ENCODE peak calls at places on chromosomes 12 and 14, in four cellular contexts. One of them, this sample, is unnamed.

GRCh38 chr12:32809196-32809595 is 53.5 kb upstream of the YARS2 start:
- DNase-seq in nephron progenitor cell: no peak
- DNase-seq in mesenteric fat pad: no peak
- DNase-seq in tibial artery: no peak
- DNase-seq in this sample: no peak

GRCh38 chr12:77968571-77968970 is 137.9 kb downstream of the NAV3 start:
- DNase-seq in nephron progenitor cell: no peak
- DNase-seq in tibial artery: no peak
- DNase-seq in mesenteric fat pad: no peak
- DNase-seq in this sample: no peak

GRCh38 chr12:8644345-8645248 is 18.0 kb downstream of the MFAP5 start:
- DNase-seq in nephron progenitor cell: no peak
- DNase-seq in mesenteric fat pad: no peak
- DNase-seq in tibial artery: no peak
- DNase-seq in this sample: no peak

GRCh38 chr12:107400686-107401447 is 284.7 kb upstream of the PWP1 start:
- DNase-seq in tibial artery: peak
- DNase-seq in nephron progenitor cell: no peak
- DNase-seq in mesenteric fat pad: no peak
- DNase-seq in this sample: no peak

GRCh38 chr12:46915861-46916260 is 90.1 kb upstream of the SLC38A4 start:
- DNase-seq in mesenteric fat pad: no peak
- DNase-seq in tibial artery: no peak
- DNase-seq in nephron progenitor cell: peak
- DNase-seq in this sample: no peak

GRCh38 chr12:96219700-96220206 is 25.6 kb downstream of the ELK3 start:
- DNase-seq in nephron progenitor cell: no peak
- DNase-seq in mesenteric fat pad: no peak
- DNase-seq in tibial artery: no peak
- DNase-seq in this sample: no peak

GRCh38 chr14:21104448-21105060 is 3.7 kb downstream of the TMEM253 start:
- DNase-seq in nephron progenitor cell: peak
- DNase-seq in tibial artery: peak
- DNase-seq in mesenteric fat pad: no peak
- DNase-seq in this sample: peak

GRCh38 chr14:94933411-94933964 is 163.6 kb upstream of the GSC start:
- DNase-seq in mesenteric fat pad: no peak
- DNase-seq in nephron progenitor cell: no peak
- DNase-seq in tibial artery: no peak
- DNase-seq in this sample: no peak

GRCh38 chr12:6915023-6915788 is 826 bp downstream of the ENO2 start:
- DNase-seq in nephron progenitor cell: peak
- DNase-seq in mesenteric fat pad: no peak
- DNase-seq in tibial artery: no peak
- DNase-seq in this sample: peak

GRCh38 chr12:46798056-46798455 is 27.7 kb downstream of the SLC38A4 start:
- DNase-seq in nephron progenitor cell: no peak
- DNase-seq in tibial artery: no peak
- DNase-seq in mesenteric fat pad: no peak
- DNase-seq in this sample: no peak

GRCh38 chr14:91910201-91910600 is 37.3 kb downstream of the FBLN5 start:
- DNase-seq in tibial artery: no peak
- DNase-seq in mesenteric fat pad: no peak
- DNase-seq in nephron progenitor cell: no peak
- DNase-seq in this sample: no peak

GRCh38 chr12:106682594-106683234 is 91.8 kb upstream of the RIC8B start:
- DNase-seq in mesenteric fat pad: no peak
- DNase-seq in nephron progenitor cell: no peak
- DNase-seq in tibial artery: no peak
- DNase-seq in this sample: no peak

This sample was measured in ecto neural progenitor cell.